ENCODE peak calls at places on chromosomes 16 and 17, in nine cellular contexts. One of them, this sample, is unnamed.

GRCh38 chr17:8887834-8888703 is 20.6 kb upstream of the PIK3R6 start:
- DNase-seq in NB4: no peak
- DNase-seq in GM12865: no peak
- DNase-seq in esophagus muscularis mucosa: no peak
- DNase-seq in psoas muscle: no peak
- DNase-seq in ovary: peak; percentile 44
- DNase-seq in B cell: no peak
- DNase-seq in lung: no peak
- DNase-seq in BE2C: no peak
- DNase-seq in this sample: no peak

GRCh38 chr17:73401911-73402310 is 90.1 kb upstream of the CDC42EP4 start:
- DNase-seq in BE2C: peak; percentile 81
- DNase-seq in ovary: peak; percentile 62
- DNase-seq in esophagus muscularis mucosa: no peak
- DNase-seq in B cell: peak; percentile 40
- DNase-seq in NB4: peak; percentile 36
- DNase-seq in lung: no peak
- DNase-seq in GM12865: peak; percentile 60
- DNase-seq in psoas muscle: peak; percentile 76
- DNase-seq in this sample: no peak

GRCh38 chr16:84600343-84601229 is 17.3 kb downstream of the COTL1 start:
- DNase-seq in BE2C: no peak
- DNase-seq in lung: no peak
- DNase-seq in psoas muscle: no peak
- DNase-seq in B cell: peak; percentile 55
- DNase-seq in NB4: peak; percentile 93
- DNase-seq in ovary: no peak
- DNase-seq in esophagus muscularis mucosa: no peak
- DNase-seq in GM12865: peak; percentile 91
- DNase-seq in this sample: peak; percentile 79

GRCh38 chr17:80855968-80856862 is 135.4 kb upstream of the CHMP6 start:
- DNase-seq in esophagus muscularis mucosa: no peak
- DNase-seq in NB4: peak; percentile 90
- DNase-seq in BE2C: peak; percentile 64
- DNase-seq in GM12865: peak; percentile 95
- DNase-seq in ovary: no peak
- DNase-seq in B cell: no peak
- DNase-seq in psoas muscle: peak; percentile 91
- DNase-seq in lung: no peak
- DNase-seq in this sample: peak; percentile 88

GRCh38 chr17:65225061-65225460 is 87.9 kb downstream of the RGS9 start:
- DNase-seq in psoas muscle: no peak
- DNase-seq in GM12865: no peak
- DNase-seq in NB4: no peak
- DNase-seq in lung: no peak
- DNase-seq in B cell: peak; percentile 19
- DNase-seq in esophagus muscularis mucosa: no peak
- DNase-seq in ovary: no peak
- DNase-seq in BE2C: no peak
- DNase-seq in this sample: no peak

GRCh38 chr16:30104492-30104891 is 8.5 kb upstream of the YPEL3 start:
- DNase-seq in esophagus muscularis mucosa: no peak
- DNase-seq in B cell: no peak
- DNase-seq in NB4: no peak
- DNase-seq in lung: peak; percentile 67
- DNase-seq in GM12865: no peak
- DNase-seq in BE2C: no peak
- DNase-seq in psoas muscle: no peak
- DNase-seq in ovary: no peak
- DNase-seq in this sample: no peak

GRCh38 chr17:37064166-37064565 is 115.4 kb downstream of the AATF start:
- DNase-seq in GM12865: no peak
- DNase-seq in BE2C: no peak
- DNase-seq in NB4: no peak
- DNase-seq in esophagus muscularis mucosa: no peak
- DNase-seq in ovary: peak; percentile 43
- DNase-seq in B cell: no peak
- DNase-seq in psoas muscle: no peak
- DNase-seq in lung: no peak
- DNase-seq in this sample: no peak

GRCh38 chr17:51118330-51119195 is 2.1 kb downstream of the SPAG9 start:
- DNase-seq in B cell: no peak
- DNase-seq in esophagus muscularis mucosa: no peak
- DNase-seq in BE2C: peak; percentile 49
- DNase-seq in ovary: peak; percentile 48
- DNase-seq in lung: peak; percentile 58
- DNase-seq in NB4: no peak
- DNase-seq in GM12865: peak; percentile 17
- DNase-seq in psoas muscle: peak; percentile 82
- DNase-seq in this sample: no peak

GRCh38 chr17:56316604-56317003 is 163.3 kb downstream of the ANKFN1 start:
- DNase-seq in lung: no peak
- DNase-seq in BE2C: no peak
- DNase-seq in psoas muscle: no peak
- DNase-seq in ovary: no peak
- DNase-seq in B cell: no peak
- DNase-seq in GM12865: no peak
- DNase-seq in NB4: no peak
- DNase-seq in esophagus muscularis mucosa: no peak
- DNase-seq in this sample: no peak

GRCh38 chr16:70770968-70771552 is 29.9 kb downstream of the VAC14 start:
- DNase-seq in ovary: peak; percentile 80
- DNase-seq in lung: peak; percentile 66
- DNase-seq in BE2C: peak; percentile 71
- DNase-seq in NB4: peak; percentile 78
- DNase-seq in GM12865: peak; percentile 55
- DNase-seq in B cell: no peak
- DNase-seq in psoas muscle: peak; percentile 83
- DNase-seq in esophagus muscularis mucosa: peak; percentile 93
- DNase-seq in this sample: peak; percentile 74

GRCh38 chr17:63151981-63152523 is 186.0 kb downstream of the TANC2 start:
- DNase-seq in psoas muscle: no peak
- DNase-seq in lung: no peak
- DNase-seq in ovary: no peak
- DNase-seq in NB4: no peak
- DNase-seq in BE2C: no peak
- DNase-seq in esophagus muscularis mucosa: no peak
- DNase-seq in GM12865: no peak
- DNase-seq in B cell: no peak
- DNase-seq in this sample: no peak

GRCh38 chr17:81400154-81400938 is 5.1 kb downstream of the BAHCC1 start:
- DNase-seq in NB4: peak; percentile 81
- DNase-seq in GM12865: no peak
- DNase-seq in psoas muscle: peak; percentile 84
- DNase-seq in lung: no peak
- DNase-seq in esophagus muscularis mucosa: no peak
- DNase-seq in ovary: peak; percentile 75
- DNase-seq in BE2C: no peak
- DNase-seq in B cell: no peak
- DNase-seq in this sample: no peak

GRCh38 chr17:32486701-32487459 is at the start of gene CDK5R1:
- DNase-seq in BE2C: peak; percentile 70
- DNase-seq in psoas muscle: peak; percentile 86
- DNase-seq in NB4: peak; percentile 81
- DNase-seq in esophagus muscularis mucosa: no peak
- DNase-seq in ovary: peak; percentile 86
- DNase-seq in B cell: peak; percentile 55
- DNase-seq in lung: peak; percentile 63
- DNase-seq in GM12865: peak; percentile 83
- DNase-seq in this sample: peak; percentile 85

DNA sequence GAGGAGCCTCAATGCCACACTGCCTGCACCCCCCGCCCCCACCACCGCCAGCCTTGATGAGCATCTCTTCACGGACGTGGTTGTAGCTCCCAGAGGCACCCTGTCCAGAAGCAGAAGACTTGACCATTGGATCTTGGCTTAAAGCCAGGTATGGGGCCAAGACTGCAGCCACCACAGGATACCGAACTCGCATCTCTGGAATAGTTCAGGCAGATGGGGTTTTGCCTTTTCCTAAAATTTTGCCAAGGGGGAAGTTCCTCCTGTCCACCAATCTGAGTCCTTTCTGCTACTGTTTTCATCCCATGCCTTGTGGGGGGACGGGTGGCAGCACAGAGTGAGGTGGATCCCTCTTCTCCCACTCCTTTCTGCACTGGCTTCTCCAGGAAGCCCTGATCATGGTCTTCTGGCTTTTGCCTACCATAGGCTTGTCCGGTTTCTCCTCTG is 939 bp downstream of the CORO6 start:
- DNase-seq in esophagus muscularis mucosa: no peak
- DNase-seq in BE2C: no peak
- DNase-seq in psoas muscle: peak; percentile 76
- DNase-seq in ovary: no peak
- DNase-seq in B cell: no peak
- DNase-seq in GM12865: no peak
- DNase-seq in NB4: no peak
- DNase-seq in lung: no peak
- DNase-seq in this sample: no peak
- TF ChIP-seq CTCF in esophagus muscularis mucosa: no peak
- TF ChIP-seq CTCF in BE2C: no peak
- TF ChIP-seq CTCF in psoas muscle: no peak
- TF ChIP-seq CTCF in ovary: no peak
- TF ChIP-seq CTCF in B cell: no peak
- TF ChIP-seq CTCF in GM12865: no peak
- TF ChIP-seq CTCF in NB4: no peak
- TF ChIP-seq CTCF in lung: no peak
- TF ChIP-seq CTCF in this sample: no peak

GRCh38 chr16:68094614-68094934 is 9.4 kb downstream of the NFATC3 start:
- DNase-seq in GM12865: no peak
- DNase-seq in lung: no peak
- DNase-seq in NB4: no peak
- DNase-seq in ovary: no peak
- DNase-seq in psoas muscle: no peak
- DNase-seq in B cell: no peak
- DNase-seq in esophagus muscularis mucosa: no peak
- DNase-seq in BE2C: no peak
- DNase-seq in this sample: no peak
- TF ChIP-seq CTCF in GM12865: no peak
- TF ChIP-seq CTCF in lung: no peak
- TF ChIP-seq CTCF in NB4: no peak
- TF ChIP-seq CTCF in ovary: no peak
- TF ChIP-seq CTCF in psoas muscle: no peak
- TF ChIP-seq CTCF in B cell: peak; percentile 2
- TF ChIP-seq CTCF in esophagus muscularis mucosa: no peak
- TF ChIP-seq CTCF in BE2C: no peak
- TF ChIP-seq CTCF in this sample: no peak

DNA sequence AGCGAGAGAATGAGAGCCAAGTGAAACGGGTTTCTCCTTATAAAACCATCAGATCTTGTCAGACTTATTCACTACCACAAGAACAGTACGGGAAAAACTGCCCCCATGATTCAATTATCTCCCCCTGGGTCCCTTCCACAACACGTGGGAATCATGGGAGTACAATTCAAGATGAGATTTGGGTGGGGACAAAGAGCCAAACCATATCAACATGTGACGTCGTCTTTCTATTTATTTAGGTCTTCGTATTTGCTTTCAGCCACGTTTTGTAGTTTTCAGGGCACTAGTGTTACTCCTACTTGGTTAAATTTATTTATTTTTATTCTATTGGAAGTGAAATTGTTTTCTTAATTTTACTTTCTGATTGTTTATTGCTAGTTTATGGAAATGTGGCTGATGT is 27.9 kb upstream of the CEP20 start:
- DNase-seq in lung: no peak
- DNase-seq in esophagus muscularis mucosa: no peak
- DNase-seq in NB4: no peak
- DNase-seq in ovary: no peak
- DNase-seq in B cell: no peak
- DNase-seq in BE2C: no peak
- DNase-seq in psoas muscle: no peak
- DNase-seq in GM12865: no peak
- DNase-seq in this sample: no peak
- TF ChIP-seq CTCF in lung: no peak
- TF ChIP-seq CTCF in esophagus muscularis mucosa: no peak
- TF ChIP-seq CTCF in NB4: no peak
- TF ChIP-seq CTCF in ovary: no peak
- TF ChIP-seq CTCF in B cell: no peak
- TF ChIP-seq CTCF in BE2C: no peak
- TF ChIP-seq CTCF in psoas muscle: no peak
- TF ChIP-seq CTCF in GM12865: no peak
- TF ChIP-seq CTCF in this sample: no peak

GRCh38 chr17:54983260-54983659 is 14.7 kb downstream of the STXBP4 start:
- DNase-seq in GM12865: peak; percentile 17
- DNase-seq in BE2C: no peak
- DNase-seq in B cell: no peak
- DNase-seq in psoas muscle: no peak
- DNase-seq in esophagus muscularis mucosa: no peak
- DNase-seq in lung: no peak
- DNase-seq in ovary: no peak
- DNase-seq in NB4: no peak
- DNase-seq in this sample: peak; percentile 12
- TF ChIP-seq CTCF in GM12865: no peak
- TF ChIP-seq CTCF in BE2C: no peak
- TF ChIP-seq CTCF in B cell: no peak
- TF ChIP-seq CTCF in psoas muscle: no peak
- TF ChIP-seq CTCF in esophagus muscularis mucosa: no peak
- TF ChIP-seq CTCF in lung: no peak
- TF ChIP-seq CTCF in ovary: no peak
- TF ChIP-seq CTCF in NB4: no peak
- TF ChIP-seq CTCF in this sample: no peak

GRCh38 chr16:65964752-65965151 is 401.7 kb upstream of the CDH5 start:
- DNase-seq in NB4: no peak
- DNase-seq in psoas muscle: no peak
- DNase-seq in BE2C: no peak
- DNase-seq in esophagus muscularis mucosa: no peak
- DNase-seq in GM12865: no peak
- DNase-seq in ovary: no peak
- DNase-seq in lung: no peak
- DNase-seq in B cell: no peak
- DNase-seq in this sample: no peak
- TF ChIP-seq CTCF in NB4: no peak
- TF ChIP-seq CTCF in psoas muscle: no peak
- TF ChIP-seq CTCF in BE2C: peak; percentile 20
- TF ChIP-seq CTCF in esophagus muscularis mucosa: no peak
- TF ChIP-seq CTCF in GM12865: no peak
- TF ChIP-seq CTCF in ovary: no peak
- TF ChIP-seq CTCF in lung: no peak
- TF ChIP-seq CTCF in B cell: no peak
- TF ChIP-seq CTCF in this sample: no peak

GRCh38 chr16:14286381-14287230 is 215.5 kb downstream of the MRTFB start:
- DNase-seq in B cell: peak; percentile 60
- DNase-seq in NB4: no peak
- DNase-seq in BE2C: no peak
- DNase-seq in psoas muscle: peak; percentile 58
- DNase-seq in lung: no peak
- DNase-seq in esophagus muscularis mucosa: no peak
- DNase-seq in ovary: peak; percentile 59
- DNase-seq in GM12865: peak; percentile 90
- DNase-seq in this sample: no peak
- TF ChIP-seq CTCF in B cell: no peak
- TF ChIP-seq CTCF in NB4: no peak
- TF ChIP-seq CTCF in BE2C: no peak
- TF ChIP-seq CTCF in psoas muscle: no peak
- TF ChIP-seq CTCF in lung: no peak
- TF ChIP-seq CTCF in esophagus muscularis mucosa: no peak
- TF ChIP-seq CTCF in ovary: no peak
- TF ChIP-seq CTCF in GM12865: peak; percentile 16
- TF ChIP-seq CTCF in this sample: peak; percentile 51

GRCh38 chr17:45990836-45991235 is 8.2 kb upstream of the STH start:
- DNase-seq in psoas muscle: no peak
- DNase-seq in ovary: no peak
- DNase-seq in BE2C: no peak
- DNase-seq in lung: no peak
- DNase-seq in NB4: no peak
- DNase-seq in B cell: no peak
- DNase-seq in GM12865: no peak
- DNase-seq in esophagus muscularis mucosa: no peak
- DNase-seq in this sample: no peak
- TF ChIP-seq CTCF in psoas muscle: no peak
- TF ChIP-seq CTCF in ovary: no peak
- TF ChIP-seq CTCF in BE2C: peak; percentile 33
- TF ChIP-seq CTCF in lung: no peak
- TF ChIP-seq CTCF in NB4: peak; percentile 11
- TF ChIP-seq CTCF in B cell: no peak
- TF ChIP-seq CTCF in GM12865: no peak
- TF ChIP-seq CTCF in esophagus muscularis mucosa: no peak
- TF ChIP-seq CTCF in this sample: no peak

This sample was measured in GM10248.